ENCODE peak calls at places on chromosomes 3 and 15, in five cellular contexts. E is HepG2, P is GM12892, D is K562, Z is GM12878. G is an unnamed sample.

GRCh38 chr3:112061152-112061551 is 25.0 kb upstream of the C3orf52 start:
- DNase-seq in E (no peak), P (no peak), D (no peak), Z (no peak), G (no peak)

GRCh38 chr3:144289057-144289456 is 317.4 kb downstream of the DIPK2A start:
- DNase-seq in E (no peak), P (no peak), D (no peak), Z (no peak), G (no peak)

GRCh38 chr15:43880406-43881184 is 53.8 kb downstream of the WDR76 start:
- DNase-seq in E (no peak), P (no peak), D (no peak), Z (no peak), G (no peak)

GRCh38 chr3:140532793-140533330 is 145.0 kb upstream of the TRIM42 start:
- DNase-seq in E (no peak), P (no peak), D (no peak), Z (no peak), G (no peak)

GRCh38 chr3:163368168-163368567 is 1710.1 kb downstream of the SI start:
- DNase-seq in E (no peak), P (no peak), D (no peak), Z (no peak), G (no peak)

GRCh38 chr15:45384700-45385099 is 6.4 kb upstream of the GATM start:
- DNase-seq in E (no peak), P (no peak), D (no peak), Z (no peak), G (no peak)

GRCh38 chr15:57227899-57228298 is 148.4 kb upstream of the CGNL1 start:
- DNase-seq in E (no peak), P (no peak), D (no peak), Z (no peak), G (no peak)

GRCh38 chr15:78917888-78918287 is 27.0 kb downstream of the CTSH start:
- DNase-seq in E (no peak), P (no peak), D (no peak), Z (no peak), G (no peak)

GRCh38 chr3:3603351-3603750 is 195.9 kb upstream of the LRRN1 start:
- DNase-seq in E (no peak), P (no peak), D (no peak), Z (no peak), G (no peak)

GRCh38 chr3:155664922-155665695 is 79.8 kb downstream of the PLCH1 start:
- DNase-seq in E (peak; percentile 65), P (no peak), D (peak; percentile 24), Z (no peak), G (no peak)

GRCh38 chr3:63351159-63352007 is 73.3 kb downstream of the SYNPR start:
- DNase-seq in E (peak; percentile 51), P (no peak), D (peak; percentile 46), Z (peak; percentile 1), G (peak; percentile 5)

GRCh38 chr3:161042023-161042501 is 63.1 kb downstream of the B3GALNT1 start:
- DNase-seq in E (peak; percentile 70), P (peak; percentile 7), D (no peak), Z (no peak), G (no peak)

GRCh38 chr3:51075221-51075775 is 309.8 kb upstream of the MANF start:
- DNase-seq in E (no peak), P (no peak), D (no peak), Z (no peak), G (no peak)

DNA sequence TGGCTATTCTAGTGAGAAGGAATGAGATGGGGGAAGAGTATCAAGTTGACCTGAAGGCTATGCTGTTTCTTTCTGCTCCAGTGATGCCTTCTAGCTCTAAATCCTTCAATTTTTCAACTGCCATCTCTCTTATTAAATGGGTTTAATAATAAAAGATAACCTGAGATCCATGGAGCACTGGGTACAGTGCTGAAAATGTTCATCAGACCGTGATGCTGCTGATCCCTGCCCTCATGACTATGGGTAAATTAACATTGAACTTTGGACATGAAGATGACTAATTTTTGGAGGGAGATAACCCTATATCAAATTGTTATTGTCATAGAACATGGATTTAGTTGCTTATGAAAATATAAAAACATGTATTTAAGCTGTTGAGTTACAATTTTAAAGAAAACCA is 27.7 kb upstream of the SLC2A2 start:
- DNase-seq in E (no peak), P (no peak), D (no peak), Z (no peak), G (no peak)
- TF ChIP-seq TAF1 in E (no peak), P (no peak), D (no peak), Z (no peak), G (no peak)

GRCh38 chr3:46693038-46693896 is at the start of gene ALS2CL:
- DNase-seq in E (no peak), P (peak; percentile 59), D (peak; percentile 48), Z (no peak), G (peak; percentile 67)
- TF ChIP-seq POLR2A in E (no peak), P (no peak), D (no peak), Z (no peak), G (no peak)

DNA sequence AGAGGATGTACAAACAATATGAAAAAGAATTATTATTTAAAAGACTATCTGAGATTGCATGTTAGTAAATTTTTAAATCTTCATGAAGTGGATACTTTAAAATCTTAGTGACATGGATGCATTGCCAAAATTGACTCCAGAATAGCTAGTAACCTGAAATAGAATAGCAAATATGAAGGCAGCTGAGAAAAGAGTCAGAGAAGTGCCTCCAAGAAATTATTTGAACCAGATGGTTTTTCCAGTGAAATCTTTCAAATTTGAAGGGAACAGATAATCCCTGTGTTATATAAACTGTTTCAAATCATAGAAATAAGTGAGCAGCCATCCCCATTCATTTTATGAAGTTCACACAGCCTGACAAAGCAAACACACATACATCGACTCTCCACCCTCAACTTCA is 29.6 kb downstream of the FSIP1 start:
- DNase-seq in E (no peak), P (no peak), D (no peak), Z (no peak), G (no peak)
- TF ChIP-seq POLR2AphosphoS5 in E (no peak), P (no peak), D (no peak), Z (no peak), G (no peak)

GRCh38 chr3:149881879-149882278 is 68.9 kb downstream of the RNF13 start:
- DNase-seq in E (no peak), P (no peak), D (no peak), Z (no peak), G (no peak)

GRCh38 chr3:149883134-149883533 is 70.1 kb downstream of the RNF13 start:
- DNase-seq in E (no peak), P (no peak), D (no peak), Z (no peak), G (no peak)

GRCh38 chr3:149877668-149878067 is 64.7 kb downstream of the RNF13 start:
- DNase-seq in E (no peak), P (no peak), D (no peak), Z (no peak), G (no peak)

GRCh38 chr3:149879872-149880271 is 66.9 kb downstream of the RNF13 start:
- DNase-seq in E (peak; percentile 24), P (no peak), D (peak; percentile 55), Z (no peak), G (no peak)
- TF ChIP-seq TAF1 in E (no peak), P (no peak), D (no peak), Z (no peak), G (no peak)

DNA sequence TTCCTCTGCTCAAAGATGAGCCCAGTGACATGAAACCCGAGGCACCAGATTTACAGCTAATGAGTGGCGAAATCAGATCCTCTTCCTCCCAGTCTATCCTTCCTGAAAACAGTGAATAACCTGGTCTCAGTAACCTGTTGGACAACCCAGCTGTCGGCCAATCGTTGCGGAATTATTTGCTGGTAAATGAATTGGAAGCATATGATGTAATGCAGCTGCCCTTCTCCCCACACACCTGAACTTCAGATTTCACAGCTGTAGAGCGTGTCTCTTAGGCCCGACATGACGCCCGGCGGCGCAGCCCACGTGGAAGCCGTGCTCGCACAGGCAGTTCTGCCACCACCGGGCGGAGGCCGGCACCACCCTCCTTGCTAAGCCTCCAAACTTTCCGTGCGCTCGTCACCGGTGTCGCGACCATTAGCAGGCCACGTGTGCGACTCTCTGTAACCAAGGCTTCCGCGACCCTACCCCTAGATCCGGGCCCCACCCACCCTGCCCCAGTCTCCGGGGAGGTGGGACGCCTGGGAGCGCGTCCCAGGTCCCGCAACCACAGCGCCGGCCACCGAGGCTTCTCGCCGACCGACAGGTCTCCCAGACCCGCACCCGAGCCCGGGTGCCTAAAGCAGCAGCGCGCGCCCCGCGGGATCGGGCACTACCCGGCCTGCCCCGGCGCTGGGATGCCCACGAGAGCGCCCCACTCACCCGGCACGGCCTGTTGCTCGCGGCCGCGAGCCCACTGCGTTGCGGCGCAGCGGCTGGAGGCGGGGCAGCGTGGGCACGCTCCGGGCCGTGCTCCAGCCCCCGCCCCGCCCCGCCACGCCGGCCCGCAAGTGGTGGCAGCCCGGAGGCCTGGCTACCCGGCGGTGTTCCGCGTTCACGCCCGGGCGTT is at the start of gene RIOX2:
- DNase-seq in E (peak; percentile 52), P (peak; percentile 70), D (peak; percentile 76), Z (peak; percentile 21), G (peak; percentile 74)
- TF ChIP-seq POLR2A in E (peak; percentile 81), P (peak; percentile 82), D (peak; percentile 63), Z (peak; percentile 85), G (peak; percentile 40)

GRCh38 chr3:4985330-4986174 is 6.3 kb downstream of the BHLHE40 start:
- DNase-seq in E (peak; percentile 83), P (no peak), D (peak; percentile 58), Z (no peak), G (no peak)
- TF ChIP-seq POLR2AphosphoS5 in E (peak; percentile 62), P (peak; percentile 88), D (no peak), Z (peak; percentile 81), G (peak; percentile 87)

GRCh38 chr3:71579301-71579933 is 4.1 kb downstream of the FOXP1 start:
- DNase-seq in E (no peak), P (no peak), D (no peak), Z (no peak), G (no peak)
- TF ChIP-seq TAF1 in E (no peak), P (no peak), D (no peak), Z (no peak), G (no peak)